ENCODE peak calls at places on chromosomes 13 and 19, in seven cellular contexts. One of them, this sample, is unnamed.

GRCh38 chr13:31477961-31478360 is 261.4 kb upstream of the RXFP2 start:
- DNase-seq in mucosa of gallbladder: no peak
- DNase-seq in GM10248: no peak
- DNase-seq in BE2C: no peak
- DNase-seq in activated naive CD4-positive, alpha-beta T cell treated with anti-CD3 and anti-CD28 coated beads, Interleukin-2, amount 10 ng/mL, durations not matched to agents 7 days and 5 days: no peak
- DNase-seq in lung microvascular endothelial cell: no peak
- DNase-seq in stimulated activated CD4-positive, alpha-beta T cell treated with anti-CD3 and anti-CD28 coated beads, Interleukin-1b, Interleukin-23, amount 100 ng/mL, for 1 hour: no peak
- DNase-seq in this sample: no peak

GRCh38 chr13:65028101-65028500 is 2202.0 kb downstream of the PCDH9 start:
- DNase-seq in stimulated activated CD4-positive, alpha-beta T cell treated with anti-CD3 and anti-CD28 coated beads, Interleukin-1b, Interleukin-23, amount 100 ng/mL, for 1 hour: no peak
- DNase-seq in mucosa of gallbladder: no peak
- DNase-seq in GM10248: no peak
- DNase-seq in BE2C: no peak
- DNase-seq in activated naive CD4-positive, alpha-beta T cell treated with anti-CD3 and anti-CD28 coated beads, Interleukin-2, amount 10 ng/mL, durations not matched to agents 7 days and 5 days: no peak
- DNase-seq in lung microvascular endothelial cell: no peak
- DNase-seq in this sample: no peak

GRCh38 chr19:29622191-29623070 is 16.3 kb downstream of the POP4 start:
- DNase-seq in mucosa of gallbladder: no peak
- DNase-seq in BE2C: no peak
- DNase-seq in GM10248: peak
- DNase-seq in stimulated activated CD4-positive, alpha-beta T cell treated with anti-CD3 and anti-CD28 coated beads, Interleukin-1b, Interleukin-23, amount 100 ng/mL, for 1 hour: no peak
- DNase-seq in activated naive CD4-positive, alpha-beta T cell treated with anti-CD3 and anti-CD28 coated beads, Interleukin-2, amount 10 ng/mL, durations not matched to agents 7 days and 5 days: peak
- DNase-seq in lung microvascular endothelial cell: peak
- DNase-seq in this sample: no peak

GRCh38 chr19:10001899-10002298 is 8.4 kb downstream of the COL5A3 start:
- DNase-seq in GM10248: no peak
- DNase-seq in mucosa of gallbladder: peak
- DNase-seq in lung microvascular endothelial cell: peak
- DNase-seq in activated naive CD4-positive, alpha-beta T cell treated with anti-CD3 and anti-CD28 coated beads, Interleukin-2, amount 10 ng/mL, durations not matched to agents 7 days and 5 days: no peak
- DNase-seq in stimulated activated CD4-positive, alpha-beta T cell treated with anti-CD3 and anti-CD28 coated beads, Interleukin-1b, Interleukin-23, amount 100 ng/mL, for 1 hour: no peak
- DNase-seq in BE2C: no peak
- DNase-seq in this sample: peak

GRCh38 chr19:57719901-57720519 is 7.4 kb downstream of the ZNF671 start:
- DNase-seq in BE2C: no peak
- DNase-seq in stimulated activated CD4-positive, alpha-beta T cell treated with anti-CD3 and anti-CD28 coated beads, Interleukin-1b, Interleukin-23, amount 100 ng/mL, for 1 hour: no peak
- DNase-seq in GM10248: no peak
- DNase-seq in lung microvascular endothelial cell: no peak
- DNase-seq in activated naive CD4-positive, alpha-beta T cell treated with anti-CD3 and anti-CD28 coated beads, Interleukin-2, amount 10 ng/mL, durations not matched to agents 7 days and 5 days: no peak
- DNase-seq in mucosa of gallbladder: no peak
- DNase-seq in this sample: no peak

GRCh38 chr13:42076309-42076713 is 27.9 kb downstream of the DGKH start:
- DNase-seq in mucosa of gallbladder: no peak
- DNase-seq in BE2C: no peak
- DNase-seq in lung microvascular endothelial cell: peak
- DNase-seq in GM10248: no peak
- DNase-seq in activated naive CD4-positive, alpha-beta T cell treated with anti-CD3 and anti-CD28 coated beads, Interleukin-2, amount 10 ng/mL, durations not matched to agents 7 days and 5 days: no peak
- DNase-seq in stimulated activated CD4-positive, alpha-beta T cell treated with anti-CD3 and anti-CD28 coated beads, Interleukin-1b, Interleukin-23, amount 100 ng/mL, for 1 hour: no peak
- DNase-seq in this sample: no peak

GRCh38 chr13:77356155-77356554 is 29.3 kb upstream of the MYCBP2 start:
- DNase-seq in lung microvascular endothelial cell: no peak
- DNase-seq in BE2C: no peak
- DNase-seq in stimulated activated CD4-positive, alpha-beta T cell treated with anti-CD3 and anti-CD28 coated beads, Interleukin-1b, Interleukin-23, amount 100 ng/mL, for 1 hour: no peak
- DNase-seq in activated naive CD4-positive, alpha-beta T cell treated with anti-CD3 and anti-CD28 coated beads, Interleukin-2, amount 10 ng/mL, durations not matched to agents 7 days and 5 days: no peak
- DNase-seq in GM10248: no peak
- DNase-seq in mucosa of gallbladder: no peak
- DNase-seq in this sample: no peak

GRCh38 chr13:47415048-47415447 is 518.2 kb upstream of the HTR2A start:
- DNase-seq in lung microvascular endothelial cell: no peak
- DNase-seq in mucosa of gallbladder: no peak
- DNase-seq in stimulated activated CD4-positive, alpha-beta T cell treated with anti-CD3 and anti-CD28 coated beads, Interleukin-1b, Interleukin-23, amount 100 ng/mL, for 1 hour: no peak
- DNase-seq in GM10248: no peak
- DNase-seq in activated naive CD4-positive, alpha-beta T cell treated with anti-CD3 and anti-CD28 coated beads, Interleukin-2, amount 10 ng/mL, durations not matched to agents 7 days and 5 days: no peak
- DNase-seq in BE2C: no peak
- DNase-seq in this sample: no peak

GRCh38 chr19:35718345-35719041 is 690 bp downstream of the KMT2B start:
- DNase-seq in BE2C: peak
- DNase-seq in lung microvascular endothelial cell: peak
- DNase-seq in GM10248: peak
- DNase-seq in mucosa of gallbladder: no peak
- DNase-seq in stimulated activated CD4-positive, alpha-beta T cell treated with anti-CD3 and anti-CD28 coated beads, Interleukin-1b, Interleukin-23, amount 100 ng/mL, for 1 hour: no peak
- DNase-seq in activated naive CD4-positive, alpha-beta T cell treated with anti-CD3 and anti-CD28 coated beads, Interleukin-2, amount 10 ng/mL, durations not matched to agents 7 days and 5 days: peak
- DNase-seq in this sample: peak